ENCODE peak calls at places on chromosomes 2 and 18, in six cellular contexts. V is upper lobe of right lung, K is SK-N-SH, I is tibial nerve, O is AG09309, G is astrocyte. N is an unnamed sample.

GRCh38 chr2:104447831-104448434 is 406.0 kb upstream of the POU3F3 start:
- DNase-seq in V (no peak), K (no peak), I (no peak), O (no peak), G (no peak), N (no peak)

GRCh38 chr2:201837824-201838340 is 31.5 kb downstream of the CDK15 start:
- DNase-seq in V (no peak), K (no peak), I (no peak), O (no peak), G (no peak), N (no peak)

GRCh38 chr2:204683384-204683783 is 138.1 kb downstream of the PARD3B start:
- DNase-seq in V (no peak), K (no peak), I (no peak), O (no peak), G (no peak), N (no peak)

GRCh38 chr2:202038471-202039277 is 5.0 kb downstream of the FZD7 start:
- DNase-seq in V (no peak), K (no peak), I (no peak), O (no peak), G (peak; percentile 65), N (no peak)

GRCh38 chr2:46294185-46294836 is 2.9 kb upstream of the EPAS1 start:
- DNase-seq in V (no peak), K (peak; percentile 77), I (no peak), O (no peak), G (no peak), N (no peak)

GRCh38 chr2:167721593-167721992 is 525.8 kb downstream of the STK39 start:
- DNase-seq in V (no peak), K (no peak), I (no peak), O (no peak), G (no peak), N (no peak)

GRCh38 chr18:44557626-44558151 is 123.0 kb upstream of the SETBP1 start:
- DNase-seq in V (no peak), K (no peak), I (no peak), O (no peak), G (no peak), N (no peak)

GRCh38 chr18:49135871-49136270 is 185.1 kb upstream of the SMAD7 start:
- DNase-seq in V (no peak), K (peak; percentile 8), I (no peak), O (no peak), G (peak; percentile 22), N (peak; percentile 31)

GRCh38 chr18:1505856-1506255 is 601.2 kb downstream of the ADCYAP1 start:
- DNase-seq in V (no peak), K (no peak), I (no peak), O (no peak), G (no peak), N (no peak)

GRCh38 chr2:100791294-100791935 is 28.5 kb upstream of the NPAS2 start:
- DNase-seq in V (no peak), K (peak; percentile 32), I (no peak), O (no peak), G (no peak), N (no peak)

GRCh38 chr2:110732422-110733413 is at the start of gene ACOXL:
- DNase-seq in V (peak; percentile 94), K (peak; percentile 51), I (no peak), O (no peak), G (no peak), N (no peak)

GRCh38 chr2:138780451-138780880 is 276 bp upstream of the NXPH2 start:
- DNase-seq in V (no peak), K (no peak), I (no peak), O (no peak), G (no peak), N (no peak)

GRCh38 chr2:74149249-74149530 is 1.5 kb upstream of the BOLA3 start:
- DNase-seq in V (no peak), K (no peak), I (no peak), O (no peak), G (no peak), N (no peak)

GRCh38 chr18:22681912-22682311 is 251.2 kb upstream of the RBBP8 start:
- DNase-seq in V (no peak), K (no peak), I (no peak), O (no peak), G (no peak), N (no peak)

GRCh38 chr2:29228276-29228675 is 113.1 kb downstream of the CLIP4 start:
- DNase-seq in V (no peak), K (peak; percentile 48), I (no peak), O (no peak), G (peak; percentile 92), N (no peak)

GRCh38 chr2:232783278-232783677 is 6.9 kb upstream of the KCNJ13 start:
- DNase-seq in V (no peak), K (no peak), I (no peak), O (no peak), G (no peak), N (no peak)

GRCh38 chr18:23235860-23236259 is 100.6 kb downstream of the CABLES1 start:
- DNase-seq in V (no peak), K (no peak), I (no peak), O (no peak), G (no peak), N (no peak)

DNA sequence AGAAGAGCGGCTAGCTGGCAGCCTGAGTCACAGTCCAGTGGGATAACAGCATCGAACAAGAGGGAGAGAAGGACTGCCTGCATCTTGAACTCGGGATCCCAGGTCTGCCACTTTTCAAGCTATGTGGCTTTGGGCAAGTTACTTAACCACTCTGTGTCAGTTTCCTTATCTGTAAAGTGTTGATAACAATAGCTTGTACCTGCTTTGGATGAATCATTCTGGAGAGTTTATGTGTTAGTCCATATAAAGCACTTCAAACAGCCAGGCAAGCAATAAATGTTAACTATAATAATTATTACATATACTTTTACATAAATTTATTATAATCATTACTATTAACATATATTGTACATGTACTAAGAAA is 4.6 kb downstream of the DYSF start:
- DNase-seq in V (no peak), K (no peak), I (no peak), O (no peak), G (no peak), N (no peak)
- TF ChIP-seq CTCF in V (no peak), K (no peak), I (no peak), O (no peak), G (no peak), N (no peak)

GRCh38 chr2:194567661-194568017 is 1089.4 kb upstream of the SLC39A10 start:
- DNase-seq in V (no peak), K (no peak), I (no peak), O (no peak), G (no peak), N (no peak)
- H3K4me3 ChIP-seq in V (no peak overlapping the region), K (no peak overlapping the region), I (no peak overlapping the region), O (no peak overlapping the region), G (no peak overlapping the region), N (no peak overlapping the region)

DNA sequence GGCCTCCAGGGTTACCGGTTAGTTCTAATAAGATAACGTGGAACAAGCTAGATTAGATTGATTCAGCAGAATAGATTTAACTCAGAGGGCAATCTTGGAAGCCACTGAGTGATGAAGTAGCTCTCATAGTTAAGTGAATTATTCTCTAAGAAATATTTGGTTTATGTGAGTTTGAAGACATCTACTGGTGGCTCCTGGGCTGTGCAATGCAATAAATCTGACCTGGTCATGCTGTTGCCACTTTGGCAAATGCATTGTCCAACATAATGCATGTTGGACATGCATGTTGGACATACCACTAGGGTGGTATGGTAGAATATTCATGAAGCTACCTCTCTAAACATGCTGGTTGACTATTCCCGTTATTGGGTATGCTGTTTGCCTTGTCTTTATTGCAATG is 493.7 kb upstream of the VRK2 start:
- DNase-seq in V (no peak), K (no peak), I (no peak), O (no peak), G (no peak), N (no peak)
- TF ChIP-seq CTCF in V (no peak), K (peak; percentile 36), I (no peak), O (no peak), G (no peak), N (no peak)

GRCh38 chr2:210502997-210503621 is 26.6 kb upstream of the LANCL1 start:
- DNase-seq in V (no peak), K (peak; percentile 53), I (peak; percentile 15), O (peak; percentile 14), G (peak; percentile 18), N (peak; percentile 16)
- H3K4me3 ChIP-seq in V (peak overlapping the region; percentile 37), K (peak overlapping the region; percentile 21), I (no peak overlapping the region), O (no peak overlapping the region), G (no peak overlapping the region), N (no peak overlapping the region)

GRCh38 chr2:118133916-118134315 is 45.6 kb downstream of the INSIG2 start:
- DNase-seq in V (no peak), K (no peak), I (no peak), O (no peak), G (no peak), N (no peak)

GRCh38 chr2:118128826-118129225 is 40.6 kb downstream of the INSIG2 start:
- DNase-seq in V (no peak), K (no peak), I (no peak), O (no peak), G (no peak), N (no peak)

GRCh38 chr2:118130385-118130784 is 42.1 kb downstream of the INSIG2 start:
- DNase-seq in V (no peak), K (no peak), I (no peak), O (no peak), G (no peak), N (no peak)

GRCh38 chr2:118134650-118135049 is 46.4 kb downstream of the INSIG2 start:
- DNase-seq in V (no peak), K (no peak), I (no peak), O (no peak), G (no peak), N (no peak)

DNA sequence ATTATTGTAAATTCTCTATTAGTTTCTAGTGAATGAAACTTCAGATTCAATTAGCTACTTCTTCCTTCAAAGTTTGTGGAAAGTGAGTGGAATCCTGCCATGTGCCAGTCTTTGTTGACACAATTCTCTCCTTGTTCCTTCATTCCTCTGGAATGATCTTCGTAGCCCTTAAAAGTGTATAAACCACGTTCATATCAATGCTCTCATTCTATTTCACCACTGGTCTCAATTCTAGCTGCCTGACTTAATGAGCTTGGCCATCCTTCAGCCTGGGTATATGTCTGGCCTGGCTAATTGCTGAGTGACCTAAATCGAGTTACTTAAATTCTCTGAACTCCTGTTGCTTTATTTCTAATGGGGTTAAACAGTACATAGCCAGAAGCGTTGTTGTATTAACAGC is 43.5 kb downstream of the INSIG2 start:
- DNase-seq in V (no peak), K (no peak), I (no peak), O (no peak), G (no peak), N (no peak)
- TF ChIP-seq CTCF in V (no peak), K (no peak), I (no peak), O (no peak), G (no peak), N (no peak)

DNA sequence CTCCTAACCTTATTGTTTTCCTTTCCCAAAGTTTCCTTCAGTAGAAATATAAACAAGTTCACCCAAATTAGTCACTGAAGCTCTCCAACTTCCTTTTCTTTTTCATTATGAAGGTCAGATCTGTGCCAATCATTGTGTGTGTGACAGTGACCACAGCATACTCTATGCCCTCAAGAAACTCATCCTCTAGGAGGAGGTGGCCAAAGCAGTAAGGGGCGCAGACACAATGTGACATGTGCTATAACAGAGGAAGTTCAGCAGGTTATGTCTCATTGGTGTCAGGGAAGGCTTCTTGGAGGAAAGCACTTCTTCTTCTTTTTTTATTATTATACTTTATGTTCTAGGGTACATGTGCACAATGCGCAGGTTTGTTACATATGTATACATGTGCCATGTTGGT is 60.0 kb upstream of the PSME4 start:
- DNase-seq in V (no peak), K (no peak), I (no peak), O (no peak), G (no peak), N (no peak)
- H3K4me3 ChIP-seq in V (no peak overlapping the region), K (no peak overlapping the region), I (no peak overlapping the region), O (no peak overlapping the region), G (no peak overlapping the region), N (no peak overlapping the region)

GRCh38 chr2:238765590-238765989 is 82.3 kb upstream of the TWIST2 start:
- DNase-seq in V (no peak), K (no peak), I (no peak), O (no peak), G (no peak), N (no peak)
- TF ChIP-seq CTCF in V (no peak), K (no peak), I (no peak), O (no peak), G (no peak), N (no peak)